ENCODE peak calls at places on chromosomes 3 and 15, in ten cellular contexts. One of them, this sample, is unnamed.

GRCh38 chr3:171417813-171418212 is 42.4 kb downstream of the TNIK start:
- DNase-seq in foreskin fibroblast: peak
- DNase-seq in adipocyte: peak
- DNase-seq in ELR: peak
- DNase-seq in H1: no peak
- DNase-seq in T follicular helper cell: no peak
- DNase-seq in AG04450: peak
- DNase-seq in neuronal stem cell: no peak
- DNase-seq in OCI-LY7: no peak
- DNase-seq in activated CD8-positive, alpha-beta memory T cell treated with anti-CD3 and anti-CD28 coated beads for 1 hour: no peak
- DNase-seq in this sample: no peak

GRCh38 chr3:10419637-10420232 is 85.7 kb downstream of the ATP2B2 start:
- DNase-seq in foreskin fibroblast: no peak
- DNase-seq in adipocyte: no peak
- DNase-seq in ELR: peak
- DNase-seq in H1: no peak
- DNase-seq in T follicular helper cell: no peak
- DNase-seq in AG04450: no peak
- DNase-seq in neuronal stem cell: no peak
- DNase-seq in OCI-LY7: peak
- DNase-seq in activated CD8-positive, alpha-beta memory T cell treated with anti-CD3 and anti-CD28 coated beads for 1 hour: no peak
- DNase-seq in this sample: no peak

GRCh38 chr3:99923873-99924272 is 106.2 kb downstream of the CMSS1 start:
- DNase-seq in foreskin fibroblast: no peak
- DNase-seq in adipocyte: no peak
- DNase-seq in ELR: no peak
- DNase-seq in H1: no peak
- DNase-seq in T follicular helper cell: no peak
- DNase-seq in AG04450: no peak
- DNase-seq in neuronal stem cell: no peak
- DNase-seq in OCI-LY7: no peak
- DNase-seq in activated CD8-positive, alpha-beta memory T cell treated with anti-CD3 and anti-CD28 coated beads for 1 hour: no peak
- DNase-seq in this sample: no peak

GRCh38 chr3:135837977-135838636 is 127.4 kb upstream of the PPP2R3A start:
- DNase-seq in foreskin fibroblast: no peak
- DNase-seq in adipocyte: no peak
- DNase-seq in ELR: no peak
- DNase-seq in H1: no peak
- DNase-seq in T follicular helper cell: no peak
- DNase-seq in AG04450: no peak
- DNase-seq in neuronal stem cell: no peak
- DNase-seq in OCI-LY7: no peak
- DNase-seq in activated CD8-positive, alpha-beta memory T cell treated with anti-CD3 and anti-CD28 coated beads for 1 hour: no peak
- DNase-seq in this sample: no peak

GRCh38 chr15:60326824-60327654 is 70.7 kb downstream of the ANXA2 start:
- DNase-seq in foreskin fibroblast: peak
- DNase-seq in adipocyte: peak
- DNase-seq in ELR: peak
- DNase-seq in H1: no peak
- DNase-seq in T follicular helper cell: no peak
- DNase-seq in AG04450: peak
- DNase-seq in neuronal stem cell: peak
- DNase-seq in OCI-LY7: peak
- DNase-seq in activated CD8-positive, alpha-beta memory T cell treated with anti-CD3 and anti-CD28 coated beads for 1 hour: no peak
- DNase-seq in this sample: peak

GRCh38 chr3:10349801-10350200 is 28.9 kb upstream of the SEC13 start:
- DNase-seq in foreskin fibroblast: no peak
- DNase-seq in adipocyte: no peak
- DNase-seq in ELR: no peak
- DNase-seq in H1: no peak
- DNase-seq in T follicular helper cell: no peak
- DNase-seq in AG04450: no peak
- DNase-seq in neuronal stem cell: no peak
- DNase-seq in OCI-LY7: no peak
- DNase-seq in activated CD8-positive, alpha-beta memory T cell treated with anti-CD3 and anti-CD28 coated beads for 1 hour: no peak
- DNase-seq in this sample: no peak

GRCh38 chr3:43055393-43055792 is 50.5 kb downstream of the POMGNT2 start:
- DNase-seq in foreskin fibroblast: no peak
- DNase-seq in adipocyte: no peak
- DNase-seq in ELR: no peak
- DNase-seq in H1: no peak
- DNase-seq in T follicular helper cell: no peak
- DNase-seq in AG04450: no peak
- DNase-seq in neuronal stem cell: no peak
- DNase-seq in OCI-LY7: no peak
- DNase-seq in activated CD8-positive, alpha-beta memory T cell treated with anti-CD3 and anti-CD28 coated beads for 1 hour: no peak
- DNase-seq in this sample: no peak

GRCh38 chr15:88450125-88450798 is 16.9 kb downstream of the MRPL46 start:
- DNase-seq in foreskin fibroblast: peak
- DNase-seq in adipocyte: peak
- DNase-seq in ELR: peak
- DNase-seq in H1: peak
- DNase-seq in T follicular helper cell: peak
- DNase-seq in AG04450: peak
- DNase-seq in neuronal stem cell: peak
- DNase-seq in OCI-LY7: peak
- DNase-seq in activated CD8-positive, alpha-beta memory T cell treated with anti-CD3 and anti-CD28 coated beads for 1 hour: no peak
- DNase-seq in this sample: peak

GRCh38 chr3:170309044-170309443 is 48.5 kb upstream of the SKIL start:
- DNase-seq in foreskin fibroblast: peak
- DNase-seq in adipocyte: peak
- DNase-seq in ELR: no peak
- DNase-seq in H1: no peak
- DNase-seq in T follicular helper cell: no peak
- DNase-seq in AG04450: no peak
- DNase-seq in neuronal stem cell: no peak
- DNase-seq in OCI-LY7: no peak
- DNase-seq in activated CD8-positive, alpha-beta memory T cell treated with anti-CD3 and anti-CD28 coated beads for 1 hour: no peak
- DNase-seq in this sample: no peak

GRCh38 chr15:89666147-89666857 is 11.0 kb upstream of the KIF7 start:
- DNase-seq in foreskin fibroblast: no peak
- DNase-seq in adipocyte: no peak
- DNase-seq in ELR: no peak
- DNase-seq in H1: no peak
- DNase-seq in T follicular helper cell: no peak
- DNase-seq in AG04450: no peak
- DNase-seq in neuronal stem cell: no peak
- DNase-seq in OCI-LY7: no peak
- DNase-seq in activated CD8-positive, alpha-beta memory T cell treated with anti-CD3 and anti-CD28 coated beads for 1 hour: no peak
- DNase-seq in this sample: no peak

GRCh38 chr3:149673393-149673792 is 15.6 kb upstream of the WWTR1 start:
- DNase-seq in foreskin fibroblast: peak
- DNase-seq in adipocyte: peak
- DNase-seq in ELR: peak
- DNase-seq in H1: no peak
- DNase-seq in T follicular helper cell: no peak
- DNase-seq in AG04450: no peak
- DNase-seq in neuronal stem cell: no peak
- DNase-seq in OCI-LY7: no peak
- DNase-seq in activated CD8-positive, alpha-beta memory T cell treated with anti-CD3 and anti-CD28 coated beads for 1 hour: no peak
- DNase-seq in this sample: no peak

GRCh38 chr15:62521396-62521795 is 356.3 kb upstream of the C2CD4B start:
- DNase-seq in foreskin fibroblast: no peak
- DNase-seq in adipocyte: no peak
- DNase-seq in ELR: no peak
- DNase-seq in H1: no peak
- DNase-seq in T follicular helper cell: no peak
- DNase-seq in AG04450: no peak
- DNase-seq in neuronal stem cell: no peak
- DNase-seq in OCI-LY7: no peak
- DNase-seq in activated CD8-positive, alpha-beta memory T cell treated with anti-CD3 and anti-CD28 coated beads for 1 hour: no peak
- DNase-seq in this sample: no peak

GRCh38 chr3:72957303-72957702 is 39.3 kb upstream of the PPP4R2 start:
- DNase-seq in foreskin fibroblast: no peak
- DNase-seq in adipocyte: no peak
- DNase-seq in ELR: no peak
- DNase-seq in H1: no peak
- DNase-seq in T follicular helper cell: no peak
- DNase-seq in AG04450: no peak
- DNase-seq in neuronal stem cell: peak
- DNase-seq in OCI-LY7: no peak
- DNase-seq in activated CD8-positive, alpha-beta memory T cell treated with anti-CD3 and anti-CD28 coated beads for 1 hour: no peak
- DNase-seq in this sample: no peak

GRCh38 chr3:69406156-69406555 is 20.3 kb upstream of the FRMD4B start:
- DNase-seq in foreskin fibroblast: peak
- DNase-seq in adipocyte: no peak
- DNase-seq in ELR: no peak
- DNase-seq in H1: no peak
- DNase-seq in T follicular helper cell: no peak
- DNase-seq in AG04450: no peak
- DNase-seq in neuronal stem cell: no peak
- DNase-seq in OCI-LY7: no peak
- DNase-seq in activated CD8-positive, alpha-beta memory T cell treated with anti-CD3 and anti-CD28 coated beads for 1 hour: no peak
- DNase-seq in this sample: no peak

GRCh38 chr15:90529369-90530249 is at the start of gene CRTC3:
- DNase-seq in foreskin fibroblast: peak
- DNase-seq in adipocyte: peak
- DNase-seq in ELR: peak
- DNase-seq in H1: peak
- DNase-seq in T follicular helper cell: peak
- DNase-seq in AG04450: no peak
- DNase-seq in neuronal stem cell: peak
- DNase-seq in OCI-LY7: peak
- DNase-seq in activated CD8-positive, alpha-beta memory T cell treated with anti-CD3 and anti-CD28 coated beads for 1 hour: no peak
- DNase-seq in this sample: peak

GRCh38 chr3:129867506-129868124 is 25.9 kb downstream of the TMCC1 start:
- DNase-seq in foreskin fibroblast: peak
- DNase-seq in adipocyte: no peak
- DNase-seq in ELR: no peak
- DNase-seq in H1: no peak
- DNase-seq in T follicular helper cell: no peak
- DNase-seq in AG04450: no peak
- DNase-seq in neuronal stem cell: no peak
- DNase-seq in OCI-LY7: no peak
- DNase-seq in activated CD8-positive, alpha-beta memory T cell treated with anti-CD3 and anti-CD28 coated beads for 1 hour: no peak
- DNase-seq in this sample: no peak

GRCh38 chr15:57296473-57297162 is 79.7 kb upstream of the CGNL1 start:
- DNase-seq in foreskin fibroblast: no peak
- DNase-seq in adipocyte: no peak
- DNase-seq in ELR: no peak
- DNase-seq in H1: peak
- DNase-seq in T follicular helper cell: no peak
- DNase-seq in AG04450: no peak
- DNase-seq in neuronal stem cell: no peak
- DNase-seq in OCI-LY7: no peak
- DNase-seq in activated CD8-positive, alpha-beta memory T cell treated with anti-CD3 and anti-CD28 coated beads for 1 hour: no peak
- DNase-seq in this sample: no peak

GRCh38 chr3:81097894-81098293 is 663.6 kb downstream of the GBE1 start:
- DNase-seq in foreskin fibroblast: no peak
- DNase-seq in adipocyte: no peak
- DNase-seq in ELR: no peak
- DNase-seq in H1: no peak
- DNase-seq in T follicular helper cell: no peak
- DNase-seq in AG04450: no peak
- DNase-seq in neuronal stem cell: no peak
- DNase-seq in OCI-LY7: no peak
- DNase-seq in activated CD8-positive, alpha-beta memory T cell treated with anti-CD3 and anti-CD28 coated beads for 1 hour: no peak
- DNase-seq in this sample: no peak

GRCh38 chr15:51322622-51323296 is 15.6 kb downstream of the CYP19A1 start:
- DNase-seq in foreskin fibroblast: peak
- DNase-seq in adipocyte: peak
- DNase-seq in ELR: no peak
- DNase-seq in H1: no peak
- DNase-seq in T follicular helper cell: no peak
- DNase-seq in AG04450: no peak
- DNase-seq in neuronal stem cell: no peak
- DNase-seq in OCI-LY7: no peak
- DNase-seq in activated CD8-positive, alpha-beta memory T cell treated with anti-CD3 and anti-CD28 coated beads for 1 hour: no peak
- DNase-seq in this sample: no peak

GRCh38 chr3:85360742-85361387 is 402.1 kb downstream of the CADM2 start:
- DNase-seq in foreskin fibroblast: peak
- DNase-seq in adipocyte: no peak
- DNase-seq in ELR: no peak
- DNase-seq in H1: peak
- DNase-seq in T follicular helper cell: no peak
- DNase-seq in AG04450: no peak
- DNase-seq in neuronal stem cell: peak
- DNase-seq in OCI-LY7: peak
- DNase-seq in activated CD8-positive, alpha-beta memory T cell treated with anti-CD3 and anti-CD28 coated beads for 1 hour: no peak
- DNase-seq in this sample: peak

GRCh38 chr3:134647902-134648760 is 2.7 kb downstream of the KY start:
- DNase-seq in foreskin fibroblast: no peak
- DNase-seq in adipocyte: no peak
- DNase-seq in ELR: no peak
- DNase-seq in H1: peak
- DNase-seq in T follicular helper cell: no peak
- DNase-seq in AG04450: no peak
- DNase-seq in neuronal stem cell: no peak
- DNase-seq in OCI-LY7: no peak
- DNase-seq in activated CD8-positive, alpha-beta memory T cell treated with anti-CD3 and anti-CD28 coated beads for 1 hour: no peak
- DNase-seq in this sample: no peak

GRCh38 chr15:38864122-38864521 is 299.5 kb upstream of the RASGRP1 start:
- DNase-seq in foreskin fibroblast: no peak
- DNase-seq in adipocyte: peak
- DNase-seq in ELR: no peak
- DNase-seq in H1: no peak
- DNase-seq in T follicular helper cell: no peak
- DNase-seq in AG04450: no peak
- DNase-seq in neuronal stem cell: no peak
- DNase-seq in OCI-LY7: no peak
- DNase-seq in activated CD8-positive, alpha-beta memory T cell treated with anti-CD3 and anti-CD28 coated beads for 1 hour: no peak
- DNase-seq in this sample: peak

GRCh38 chr3:56816061-56816460 is 14.3 kb upstream of the ARHGEF3 start:
- DNase-seq in foreskin fibroblast: no peak
- DNase-seq in adipocyte: no peak
- DNase-seq in ELR: no peak
- DNase-seq in H1: no peak
- DNase-seq in T follicular helper cell: no peak
- DNase-seq in AG04450: no peak
- DNase-seq in neuronal stem cell: no peak
- DNase-seq in OCI-LY7: no peak
- DNase-seq in activated CD8-positive, alpha-beta memory T cell treated with anti-CD3 and anti-CD28 coated beads for 1 hour: no peak
- DNase-seq in this sample: no peak

GRCh38 chr3:87127286-87127685 is 99.8 kb upstream of the CHMP2B start:
- DNase-seq in foreskin fibroblast: peak
- DNase-seq in adipocyte: peak
- DNase-seq in ELR: no peak
- DNase-seq in H1: no peak
- DNase-seq in T follicular helper cell: no peak
- DNase-seq in AG04450: no peak
- DNase-seq in neuronal stem cell: no peak
- DNase-seq in OCI-LY7: no peak
- DNase-seq in activated CD8-positive, alpha-beta memory T cell treated with anti-CD3 and anti-CD28 coated beads for 1 hour: no peak
- DNase-seq in this sample: no peak

GRCh38 chr3:61935819-61936218 is 374.4 kb downstream of the PTPRG start:
- DNase-seq in foreskin fibroblast: no peak
- DNase-seq in adipocyte: no peak
- DNase-seq in ELR: no peak
- DNase-seq in H1: no peak
- DNase-seq in T follicular helper cell: no peak
- DNase-seq in AG04450: no peak
- DNase-seq in neuronal stem cell: no peak
- DNase-seq in OCI-LY7: no peak
- DNase-seq in activated CD8-positive, alpha-beta memory T cell treated with anti-CD3 and anti-CD28 coated beads for 1 hour: no peak
- DNase-seq in this sample: no peak